ENCODE peak calls at places on chromosomes 6 and 20, in seven cellular contexts. V, P, H, I, W, Z and G are unnamed samples.

GRCh38 chr20:1718604-1719384 is 61.2 kb upstream of the SIRPG start:
- DNase-seq in V (no peak), P (peak), H (no peak), I (peak), W (no peak), Z (peak), G (peak)

GRCh38 chr20:34791289-34792020 is 34.0 kb downstream of the NCOA6 start:
- DNase-seq in V (peak), P (peak), H (no peak), I (no peak), W (no peak), Z (peak), G (no peak)

GRCh38 chr20:32752458-32753250 is 9.4 kb upstream of the COMMD7 start:
- DNase-seq in V (no peak), P (peak), H (no peak), I (peak), W (no peak), Z (peak), G (no peak)

GRCh38 chr6:120632975-120633374 is 701.3 kb downstream of the TBC1D32 start:
- DNase-seq in V (no peak), P (no peak), H (no peak), I (no peak), W (no peak), Z (no peak), G (no peak)

GRCh38 chr6:156719720-156720563 is 57.2 kb upstream of the ARID1B start:
- DNase-seq in V (peak), P (peak), H (peak), I (peak), W (peak), Z (peak), G (peak)

GRCh38 chr6:168413856-168414255 is 27.1 kb upstream of the SMOC2 start:
- DNase-seq in V (no peak), P (no peak), H (no peak), I (no peak), W (no peak), Z (no peak), G (no peak)

GRCh38 chr6:29708432-29709177 is 14.6 kb upstream of the HLA-F start:
- DNase-seq in V (peak), P (no peak), H (peak), I (no peak), W (no peak), Z (no peak), G (no peak)

GRCh38 chr20:21090112-21090737 is 15.9 kb downstream of the LINC00237 start:
- DNase-seq in V (no peak), P (no peak), H (no peak), I (no peak), W (no peak), Z (no peak), G (no peak)

GRCh38 chr20:3479025-3479424 is 8.2 kb downstream of the ATRN start:
- DNase-seq in V (no peak), P (no peak), H (no peak), I (peak), W (no peak), Z (no peak), G (no peak)

GRCh38 chr6:63245908-63246307 is 34.6 kb downstream of the FKBP1C start:
- DNase-seq in V (no peak), P (no peak), H (no peak), I (no peak), W (no peak), Z (no peak), G (no peak)

GRCh38 chr6:125169522-125169921 is 15.9 kb downstream of the TPD52L1 start:
- DNase-seq in V (no peak), P (no peak), H (no peak), I (no peak), W (no peak), Z (no peak), G (no peak)

GRCh38 chr20:46230811-46231282 is 77.5 kb downstream of the CDH22 start:
- DNase-seq in V (no peak), P (peak), H (no peak), I (peak), W (no peak), Z (no peak), G (peak)

GRCh38 chr6:137680678-137681346 is 186.2 kb upstream of the TNFAIP3 start:
- DNase-seq in V (no peak), P (peak), H (peak), I (peak), W (no peak), Z (no peak), G (no peak)

GRCh38 chr6:32908897-32909296 is 31.9 kb downstream of the HLA-DMB start:
- DNase-seq in V (no peak), P (no peak), H (no peak), I (no peak), W (no peak), Z (no peak), G (no peak)

GRCh38 chr6:45630801-45631200 is 253.1 kb upstream of the SUPT3H start:
- DNase-seq in V (no peak), P (peak), H (no peak), I (no peak), W (no peak), Z (no peak), G (no peak)

GRCh38 chr6:131982740-131983259 is 31.6 kb upstream of the CCN2 start:
- DNase-seq in V (no peak), P (peak), H (no peak), I (peak), W (no peak), Z (peak), G (peak)

GRCh38 chr6:41477572-41477971 is 68.6 kb upstream of the FOXP4 start:
- DNase-seq in V (no peak), P (no peak), H (no peak), I (no peak), W (no peak), Z (no peak), G (no peak)

GRCh38 chr6:68211242-68211795 is 423.8 kb upstream of the ADGRB3 start:
- DNase-seq in V (no peak), P (peak), H (no peak), I (peak), W (no peak), Z (no peak), G (no peak)

GRCh38 chr6:72446427-72446826 is 175.4 kb upstream of the KCNQ5 start:
- DNase-seq in V (no peak), P (peak), H (no peak), I (no peak), W (no peak), Z (no peak), G (no peak)

GRCh38 chr20:24100370-24101011 is 111.9 kb upstream of the GGTLC1 start:
- DNase-seq in V (peak), P (peak), H (peak), I (peak), W (no peak), Z (peak), G (peak)

GRCh38 chr20:38343107-38343797 is 3.0 kb upstream of the LBP start:
- DNase-seq in V (no peak), P (peak), H (no peak), I (no peak), W (peak), Z (no peak), G (no peak)

GRCh38 chr6:501891-502601 is 110.5 kb downstream of the IRF4 start:
- DNase-seq in V (no peak), P (peak), H (peak), I (no peak), W (no peak), Z (no peak), G (no peak)

GRCh38 chr6:4224082-4224978 is 89.0 kb upstream of the ECI2 start:
- DNase-seq in V (no peak), P (no peak), H (no peak), I (no peak), W (no peak), Z (peak), G (peak)

DNA sequence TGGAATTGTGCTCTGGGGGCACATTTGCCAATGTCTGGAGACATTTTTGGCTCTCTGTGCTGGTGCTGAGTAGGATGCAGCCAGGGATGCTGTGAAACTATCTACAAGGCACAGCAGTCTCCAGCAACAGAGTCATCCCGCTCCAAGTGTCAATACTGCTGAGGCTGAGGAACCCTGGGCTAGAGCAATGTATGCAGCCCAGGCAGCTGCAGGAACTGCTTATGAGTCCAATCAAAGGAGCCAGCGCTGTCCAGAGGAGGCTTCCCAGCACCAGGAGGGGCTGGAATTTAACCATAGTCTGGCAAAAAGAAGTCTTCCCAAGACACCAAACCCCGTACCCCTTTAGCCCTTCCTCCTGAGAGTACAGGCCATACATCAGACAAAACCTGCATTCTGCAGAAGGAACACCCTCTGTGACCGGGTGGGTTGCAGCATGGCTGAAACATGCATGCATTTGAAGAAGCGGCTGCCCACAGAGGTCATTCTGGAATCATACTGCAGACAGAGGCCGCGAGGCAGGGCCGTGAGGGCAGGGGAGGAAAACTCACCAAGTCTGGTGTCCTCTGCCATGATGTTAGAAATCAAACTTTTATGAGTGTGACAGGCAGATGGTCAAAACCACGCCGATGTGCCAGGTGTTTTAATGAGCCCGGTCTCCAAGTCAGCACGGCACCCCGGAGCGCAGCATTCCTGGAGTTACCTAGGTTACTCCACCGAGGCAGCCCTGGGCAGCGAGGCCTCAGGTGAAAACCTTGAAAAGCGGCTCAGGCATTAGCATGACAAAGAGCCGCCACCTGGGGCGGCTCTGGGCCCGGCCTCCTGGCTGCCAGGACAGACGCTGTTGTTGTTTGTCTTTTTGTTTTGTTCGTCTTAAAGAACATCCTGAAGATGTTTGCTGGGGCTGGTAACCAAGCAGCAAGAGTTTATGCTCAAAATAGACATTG is 255.4 kb downstream of the ERMARD start:
- DNase-seq in V (no peak), P (no peak), H (no peak), I (no peak), W (no peak), Z (no peak), G (no peak)
- H3K4me3 ChIP-seq in V (no peak), P (no peak), H (no peak), I (no peak), W (no peak), Z (no peak), G (no peak)

GRCh38 chr20:62506087-62506486 is 30.3 kb upstream of the GATA5 start:
- DNase-seq in V (no peak), P (no peak), H (no peak), I (no peak), W (no peak), Z (no peak), G (no peak)

GRCh38 chr20:62507991-62508640 is 32.3 kb upstream of the GATA5 start:
- DNase-seq in V (no peak), P (no peak), H (no peak), I (no peak), W (no peak), Z (no peak), G (no peak)

GRCh38 chr20:62507323-62507722 is 31.5 kb upstream of the GATA5 start:
- DNase-seq in V (no peak), P (no peak), H (no peak), I (no peak), W (no peak), Z (no peak), G (no peak)

GRCh38 chr20:62505337-62506045 is 29.7 kb upstream of the GATA5 start:
- DNase-seq in V (no peak), P (no peak), H (no peak), I (no peak), W (no peak), Z (no peak), G (no peak)

GRCh38 chr20:62506791-62507190 is 31.0 kb upstream of the GATA5 start:
- DNase-seq in V (no peak), P (no peak), H (no peak), I (no peak), W (no peak), Z (no peak), G (no peak)
- TF ChIP-seq CTCF in V (no peak), P (no peak), H (no peak), I (no peak), W (no peak), Z (no peak), G (no peak)

DNA sequence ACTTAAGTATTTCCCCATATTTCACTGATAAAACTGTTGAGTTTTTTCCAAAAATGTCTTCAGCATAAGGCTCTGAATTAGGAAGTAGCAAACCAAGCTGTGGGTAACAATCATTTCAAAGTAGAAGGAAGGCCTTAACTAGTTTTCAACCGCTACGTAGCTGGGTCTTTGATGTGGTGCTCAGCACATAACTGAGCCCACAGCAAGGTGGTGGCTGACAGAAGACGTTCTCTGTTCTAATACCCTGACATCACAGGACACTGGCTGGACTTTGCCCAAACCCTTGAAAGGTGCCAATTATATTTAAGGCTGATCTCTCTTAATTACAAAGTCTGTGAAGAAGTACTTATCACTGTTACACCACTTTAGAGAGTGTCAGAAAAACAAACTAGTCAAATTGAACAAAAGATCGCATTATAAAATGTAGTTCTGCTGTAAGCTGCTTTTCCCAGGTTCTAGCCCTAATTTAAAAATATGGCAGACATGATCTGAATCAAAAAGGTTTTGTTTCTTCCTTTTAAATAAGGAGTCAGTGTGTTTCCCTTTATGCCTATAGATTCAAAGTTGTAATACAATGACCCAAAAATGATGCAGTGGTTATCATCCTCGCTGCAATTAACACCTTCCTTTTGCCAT is 26.7 kb downstream of the MAN1A1 start:
- DNase-seq in V (no peak), P (no peak), H (no peak), I (no peak), W (no peak), Z (no peak), G (no peak)
- H3K4me3 ChIP-seq in V (no peak), P (no peak), H (no peak), I (no peak), W (no peak), Z (no peak), G (no peak)

GRCh38 chr20:52242237-52243230 is 51.0 kb upstream of the ZFP64 start:
- DNase-seq in V (no peak), P (peak), H (no peak), I (peak), W (no peak), Z (no peak), G (no peak)
- TF ChIP-seq CTCF in V (no peak), P (peak), H (peak), I (no peak), W (peak), Z (no peak), G (no peak)

DNA sequence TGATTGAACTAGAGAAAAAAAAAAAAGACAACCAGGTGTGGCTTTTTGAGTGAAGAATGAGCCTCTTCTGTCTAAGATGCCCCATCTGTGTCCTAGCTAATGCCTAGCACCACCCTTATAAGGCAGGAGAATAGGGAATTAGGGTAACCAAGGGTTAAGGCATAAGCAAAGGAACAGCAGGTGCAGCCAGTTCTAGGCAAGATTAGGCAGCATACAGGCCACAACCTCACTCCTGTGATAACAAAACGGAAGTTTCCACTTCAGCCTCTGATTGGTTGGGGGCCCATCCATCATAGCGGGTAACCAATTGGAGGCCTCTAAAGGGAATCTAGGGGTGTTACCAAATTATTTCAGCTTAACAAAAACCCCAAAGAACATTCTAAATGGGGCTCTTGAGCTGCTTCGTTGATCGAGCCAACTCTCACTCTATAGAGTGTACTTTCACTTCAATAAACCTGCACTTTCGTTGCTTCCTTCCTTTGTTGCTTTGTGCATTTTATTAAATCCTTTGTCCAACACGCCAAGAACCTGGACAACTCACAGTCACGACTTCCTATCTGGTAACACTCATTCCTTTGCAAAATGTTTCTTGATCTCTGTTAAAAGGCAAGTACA is 61.9 kb upstream of the TAGAP start:
- DNase-seq in V (peak), P (peak), H (peak), I (peak), W (peak), Z (peak), G (no peak)
- H3K4me3 ChIP-seq in V (peak), P (no peak), H (peak), I (no peak), W (no peak), Z (no peak), G (no peak)

DNA sequence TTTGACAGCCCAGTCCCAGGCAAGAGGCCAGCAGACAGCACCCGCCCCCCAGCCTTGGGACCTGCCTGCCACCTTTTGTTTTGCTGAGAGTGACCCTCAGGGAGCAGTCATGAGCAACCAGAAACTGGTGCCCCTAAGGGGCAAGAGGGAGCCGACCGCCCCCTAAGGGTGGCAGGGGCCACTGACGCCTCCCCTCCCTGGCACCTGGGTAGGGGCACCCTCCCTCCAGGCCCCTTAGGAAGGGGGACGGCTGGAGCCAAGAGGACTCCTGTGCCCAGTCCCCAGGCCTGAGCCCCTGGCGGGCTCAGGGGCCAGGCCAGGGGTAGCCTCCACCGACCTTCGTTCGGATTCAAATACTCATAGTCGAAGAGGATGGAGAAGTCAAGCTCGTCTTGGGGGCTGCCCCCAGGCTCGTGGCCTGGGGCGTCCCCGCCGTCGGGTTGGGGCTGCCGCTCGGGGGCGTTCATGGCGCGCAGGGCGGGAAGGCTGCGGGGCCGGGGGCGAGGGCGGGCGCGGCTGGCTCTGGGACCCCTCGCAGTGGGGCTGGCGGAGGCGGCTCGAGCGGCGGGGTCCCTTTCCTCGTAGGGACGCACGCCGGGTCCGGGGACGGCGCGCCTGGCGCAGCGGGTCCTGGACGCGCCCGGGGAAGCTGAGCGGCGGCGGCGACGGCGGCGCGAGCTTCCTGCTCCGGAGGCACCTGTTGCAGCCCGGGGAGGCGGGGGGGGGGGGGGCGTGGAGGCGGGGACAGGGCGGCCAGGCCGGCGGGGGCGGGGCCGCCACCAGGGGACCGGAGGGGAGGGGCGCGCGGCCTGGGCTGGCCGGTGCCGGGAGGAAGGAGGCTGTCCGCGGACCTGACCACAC is at the start of gene NFATC2:
- DNase-seq in V (peak), P (no peak), H (peak), I (no peak), W (peak), Z (no peak), G (no peak)
- TF ChIP-seq CTCF in V (no peak), P (no peak), H (peak), I (no peak), W (peak), Z (no peak), G (peak)

DNA sequence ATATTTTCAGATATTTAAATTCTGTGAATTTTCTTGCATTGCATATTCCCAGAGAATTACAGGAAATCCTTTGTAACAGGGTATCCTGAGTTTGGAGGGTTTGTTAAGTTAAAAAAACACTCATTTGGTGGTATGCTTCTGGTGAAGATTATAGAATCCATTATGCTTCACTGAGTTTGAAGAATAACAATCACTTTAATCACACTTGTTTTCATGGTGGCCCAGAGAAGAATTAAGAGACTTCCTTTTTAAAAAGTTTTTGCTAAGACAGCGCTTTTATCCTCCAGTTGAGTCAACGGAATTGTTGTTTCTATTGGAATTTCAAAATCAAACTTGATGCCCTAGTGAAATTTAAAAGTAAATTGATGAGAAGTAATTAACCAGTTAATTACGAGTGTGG is 17.4 kb downstream of the PLEKHG1 start:
- DNase-seq in V (no peak), P (no peak), H (no peak), I (no peak), W (no peak), Z (no peak), G (no peak)
- H3K4me3 ChIP-seq in V (no peak), P (no peak), H (no peak), I (no peak), W (no peak), Z (no peak), G (no peak)

DNA sequence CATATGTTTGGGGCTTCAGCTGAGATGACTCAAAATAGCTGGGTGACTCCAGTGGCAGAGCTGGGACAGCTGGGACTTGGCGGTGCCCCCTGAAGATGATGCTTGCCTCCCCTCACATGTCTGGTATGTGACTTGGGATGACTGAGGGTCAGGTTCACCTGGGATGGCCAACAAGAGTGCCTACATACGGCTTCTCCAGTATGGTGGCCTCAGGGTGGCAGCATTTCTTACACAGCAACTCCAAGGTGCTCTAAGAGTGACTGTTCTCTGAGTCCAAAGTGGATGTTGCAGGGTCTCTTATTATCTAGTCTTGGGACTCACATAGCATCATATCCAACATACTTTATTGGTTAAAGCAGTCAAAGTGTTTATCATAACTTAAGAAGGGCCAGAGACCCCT is 87.8 kb upstream of the CENPW start:
- DNase-seq in V (no peak), P (no peak), H (no peak), I (no peak), W (no peak), Z (no peak), G (no peak)
- TF ChIP-seq CTCF in V (no peak), P (no peak), H (no peak), I (no peak), W (no peak), Z (no peak), G (no peak)